ENCODE peak calls at places on chromosomes 5 and 9, in six cellular contexts. R, U, V, B, K and D are unnamed samples.
A peak's percentile ranks its signal among the peaks of the same experiment; 100 is the strongest.

GRCh38 chr5:76926329-76927105 is 26.3 kb upstream of the CRHBP start:
- ATAC-seq in K (no peak), R (no peak), U (no peak), B (no peak), V (no peak), D (no peak)

GRCh38 chr5:113242481-113243348 is 192.1 kb downstream of the TSSK1B start:
- ATAC-seq in B (no peak), V (no peak), R (no peak), K (no peak), U (no peak), D (no peak)

GRCh38 chr5:14298126-14298847 is 155.1 kb downstream of the TRIO start:
- ATAC-seq in U (peak; percentile 61), K (no peak), V (no peak), B (no peak), R (no peak), D (no peak)

GRCh38 chr5:131810510-131811249 is 13.9 kb upstream of the FNIP1 start:
- ATAC-seq in B (peak; percentile 71), R (peak; percentile 66), V (peak; percentile 76), U (no peak), K (peak; percentile 75), D (no peak)

GRCh38 chr9:7300484-7300883 is 499.1 kb downstream of the DMAC1 start:
- ATAC-seq in R (no peak), V (no peak), U (no peak), K (peak; percentile 63), B (no peak), D (no peak)

GRCh38 chr5:76368941-76369340 is 34.1 kb upstream of the IQGAP2 start:
- ATAC-seq in K (no peak), U (no peak), V (no peak), R (no peak), B (no peak), D (no peak)

GRCh38 chr9:126783958-126784357 is 20.9 kb upstream of the ZBTB43 start:
- ATAC-seq in B (no peak), K (no peak), V (no peak), R (no peak), U (no peak), D (no peak)

GRCh38 chr5:176817864-176818377 is 7.6 kb downstream of the UNC5A start:
- ATAC-seq in V (peak; percentile 68), K (peak; percentile 36), U (no peak), R (peak; percentile 62), B (peak; percentile 63), D (peak; percentile 17)

GRCh38 chr5:75656311-75657003 is 45.2 kb downstream of the ANKDD1B start:
- ATAC-seq in K (no peak), R (peak; percentile 81), U (peak; percentile 79), B (no peak), V (no peak), D (peak; percentile 61)

GRCh38 chr9:95634581-95634980 is 117.8 kb upstream of the PTCH1 start:
- ATAC-seq in V (no peak), K (no peak), R (no peak), B (no peak), U (no peak), D (no peak)

GRCh38 chr5:141855265-141856029 is 22.8 kb downstream of the PCDH1 start:
- ATAC-seq in V (no peak), K (no peak), R (no peak), U (no peak), B (no peak), D (peak; percentile 26)

GRCh38 chr5:167888395-167888794 is 403.1 kb upstream of the WWC1 start:
- ATAC-seq in V (no peak), B (no peak), U (no peak), R (peak; percentile 31), K (no peak), D (no peak)

GRCh38 chr9:6109986-6110385 is 94.6 kb upstream of the RANBP6 start:
- ATAC-seq in V (no peak), R (no peak), K (no peak), U (no peak), B (no peak), D (no peak)

GRCh38 chr5:133453825-133454224 is 158.5 kb downstream of the FSTL4 start:
- ATAC-seq in K (no peak), V (no peak), R (no peak), U (no peak), B (no peak), D (no peak)
- TF ChIP-seq POLR2AphosphoS5 in K (no peak), V (no peak), R (no peak), U (no peak), B (no peak), D (no peak)

GRCh38 chr5:135011355-135012032 is 22.5 kb downstream of the PITX1 start:
- ATAC-seq in R (no peak), V (no peak), B (no peak), U (no peak), K (no peak), D (no peak)
- TF ChIP-seq CTCF in R (no peak), V (no peak), B (no peak), U (no peak), K (no peak), D (no peak)

GRCh38 chr9:128001411-128002298 is 20.9 kb upstream of the EEIG1 start:
- ATAC-seq in K (no peak), V (peak; percentile 48), R (peak; percentile 51), U (peak; percentile 44), B (peak; percentile 95), D (peak; percentile 36)
- TF ChIP-seq POLR2A in K (no peak), V (no peak), R (no peak), U (no peak), B (peak; percentile 84), D (no peak)

GRCh38 chr9:70136632-70137031 is 93.0 kb downstream of the MAMDC2 start:
- ATAC-seq in U (no peak), B (no peak), V (no peak), K (no peak), R (no peak), D (no peak)
- TF ChIP-seq POLR2AphosphoS5 in U (no peak), B (no peak), V (no peak), K (no peak), R (no peak), D (no peak)

DNA sequence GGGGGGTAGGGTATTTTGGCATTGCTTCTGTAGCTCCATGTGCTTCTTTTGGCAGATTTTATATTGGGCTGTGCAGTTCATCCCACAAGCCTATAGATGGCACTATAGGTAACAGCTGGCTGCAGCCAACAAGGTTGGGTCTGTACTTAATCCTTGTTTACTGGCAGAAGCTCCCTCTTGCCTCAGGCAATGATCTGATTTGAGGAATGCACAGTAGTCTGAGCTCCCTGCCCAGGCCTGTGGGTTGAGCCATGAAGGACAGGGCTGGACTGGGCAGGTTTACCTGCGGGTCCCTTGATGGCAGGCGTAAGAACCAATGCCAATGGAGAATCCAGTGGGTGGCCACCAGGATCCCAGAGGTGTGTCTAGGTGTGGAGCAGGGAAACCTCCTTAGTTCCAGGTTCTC is 11.7 kb upstream of the OR1J2 start:
- ATAC-seq in U (peak; percentile 56), R (peak; percentile 67), K (peak; percentile 75), B (peak; percentile 70), V (peak; percentile 94), D (no peak)
- TF ChIP-seq CTCF in U (peak; percentile 79), R (peak; percentile 73), K (peak; percentile 69), B (peak; percentile 81), V (peak; percentile 83), D (peak; percentile 16)

GRCh38 chr9:34177906-34178697 is 741 bp upstream of the UBAP1 start:
- ATAC-seq in V (no peak), R (peak; percentile 54), B (peak; percentile 26), U (no peak), K (no peak), D (no peak)

GRCh38 chr9:34176089-34176488 is 2.8 kb upstream of the UBAP1 start:
- ATAC-seq in U (no peak), V (no peak), B (no peak), K (no peak), R (no peak), D (no peak)

GRCh38 chr9:34178698-34179527 is at the start of gene UBAP1:
- ATAC-seq in U (peak; percentile 99), R (peak; percentile 96), V (peak; percentile 94), K (peak; percentile 99), B (peak; percentile 97), D (peak; percentile 99)

DNA sequence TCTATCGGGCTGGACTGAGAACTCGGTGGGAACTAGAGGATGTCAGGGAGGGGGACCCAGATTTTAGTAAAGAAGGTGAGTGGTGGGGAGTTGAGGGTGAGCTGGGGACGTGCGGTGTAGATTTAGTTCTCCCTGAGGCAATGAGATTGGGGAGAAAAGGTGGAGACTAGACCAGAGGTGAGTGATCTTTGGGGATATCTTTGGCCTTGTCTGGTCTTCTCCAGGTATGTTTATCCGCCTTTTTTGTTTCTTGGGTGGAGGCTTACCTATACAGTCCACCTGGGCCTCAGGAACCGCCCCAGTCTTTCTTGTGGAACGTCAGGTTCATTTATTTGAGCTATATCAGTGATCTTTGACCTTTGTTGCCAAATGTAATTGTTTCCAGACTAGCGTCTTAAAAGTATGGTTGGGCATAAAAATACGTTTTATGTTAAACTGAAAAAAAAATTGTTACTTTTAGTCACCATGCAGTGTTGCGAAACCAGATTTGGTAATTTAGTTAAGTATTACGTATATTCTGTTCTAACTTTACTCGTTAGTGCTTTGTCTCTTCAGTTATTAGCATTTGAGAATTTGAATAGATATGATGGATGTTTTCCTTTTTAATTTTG is 790 bp downstream of the UBAP1 start:
- ATAC-seq in B (no peak), V (peak; percentile 24), U (peak; percentile 34), R (peak; percentile 39), K (peak; percentile 34), D (peak; percentile 20)
- TF ChIP-seq POLR2A in B (no peak), V (no peak), U (no peak), R (no peak), K (no peak), D (no peak)

GRCh38 chr5:147629196-147629595 is 119.3 kb upstream of the DPYSL3 start:
- ATAC-seq in U (no peak), K (no peak), V (no peak), R (no peak), B (no peak), D (no peak)
- TF ChIP-seq POLR2AphosphoS5 in U (no peak), K (no peak), V (no peak), R (no peak), B (no peak), D (no peak)

DNA sequence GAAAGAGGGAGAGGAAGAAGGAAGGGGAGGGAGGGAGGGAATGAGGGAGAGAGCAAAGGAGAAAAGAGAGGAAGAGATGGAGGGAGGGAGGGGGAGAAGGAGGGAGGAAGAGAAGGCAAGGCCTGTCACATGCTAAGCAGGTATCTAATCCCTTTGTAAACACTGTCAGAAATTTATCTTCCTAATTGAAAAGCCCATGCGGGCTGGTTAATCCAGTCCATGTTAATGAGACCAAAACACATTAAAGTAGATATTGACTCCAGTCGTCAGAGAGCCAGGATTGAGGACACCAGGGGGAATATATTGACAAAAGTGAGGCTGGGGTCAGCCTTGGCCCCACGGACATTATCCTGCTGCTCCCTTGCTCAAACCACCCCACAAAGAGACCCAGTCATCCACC is 37.4 kb upstream of the ALDH1B1 start:
- ATAC-seq in U (no peak), K (no peak), V (no peak), R (no peak), B (no peak), D (no peak)
- TF ChIP-seq CTCF in U (no peak), K (no peak), V (no peak), R (no peak), B (no peak), D (no peak)